ENCODE peak calls at places on chromosomes 4 and X, in six cellular contexts. J is esophagus squamous epithelium, R is lower leg skin, S is uterus, T is K562, M is Peyer's patch. B is an unnamed sample.

GRCh38 chrX:104670051-104670450 is 104.1 kb downstream of the IL1RAPL2 start:
- DNase-seq in J (no peak), R (no peak), S (no peak), T (no peak), M (no peak), B (no peak)

GRCh38 chrX:119758682-119759332 is 419 bp downstream of the SOWAHD start:
- DNase-seq in J (no peak), R (no peak), S (no peak), T (peak), M (peak), B (no peak)

GRCh38 chr4:1417522-1418390 is 11.5 kb upstream of the NKX1-1 start:
- DNase-seq in J (no peak), R (no peak), S (no peak), T (no peak), M (no peak), B (no peak)

GRCh38 chrX:40543661-40544328 is 37.0 kb upstream of the ATP6AP2 start:
- DNase-seq in J (no peak), R (peak), S (peak), T (peak), M (no peak), B (no peak)

GRCh38 chr4:4217123-4217522 is 9.6 kb downstream of the OTOP1 start:
- DNase-seq in J (no peak), R (no peak), S (no peak), T (no peak), M (no peak), B (no peak)

GRCh38 chrX:13223868-13224555 is 95.8 kb downstream of the ATXN3L start:
- DNase-seq in J (no peak), R (peak), S (no peak), T (no peak), M (no peak), B (no peak)

GRCh38 chr4:121814756-121815155 is 8.9 kb downstream of the CCNA2 start:
- DNase-seq in J (no peak), R (no peak), S (no peak), T (no peak), M (no peak), B (no peak)

GRCh38 chrX:153726286-153727107 is 1.8 kb downstream of the ABCD1 start:
- DNase-seq in J (peak), R (peak), S (peak), T (peak), M (peak), B (no peak)

GRCh38 chr4:184514121-184514988 is 40.0 kb upstream of the IRF2 start:
- DNase-seq in J (peak), R (peak), S (peak), T (peak), M (peak), B (no peak)

GRCh38 chr4:26751838-26752237 is 108.8 kb upstream of the STIM2 start:
- DNase-seq in J (no peak), R (no peak), S (no peak), T (no peak), M (no peak), B (no peak)

DNA sequence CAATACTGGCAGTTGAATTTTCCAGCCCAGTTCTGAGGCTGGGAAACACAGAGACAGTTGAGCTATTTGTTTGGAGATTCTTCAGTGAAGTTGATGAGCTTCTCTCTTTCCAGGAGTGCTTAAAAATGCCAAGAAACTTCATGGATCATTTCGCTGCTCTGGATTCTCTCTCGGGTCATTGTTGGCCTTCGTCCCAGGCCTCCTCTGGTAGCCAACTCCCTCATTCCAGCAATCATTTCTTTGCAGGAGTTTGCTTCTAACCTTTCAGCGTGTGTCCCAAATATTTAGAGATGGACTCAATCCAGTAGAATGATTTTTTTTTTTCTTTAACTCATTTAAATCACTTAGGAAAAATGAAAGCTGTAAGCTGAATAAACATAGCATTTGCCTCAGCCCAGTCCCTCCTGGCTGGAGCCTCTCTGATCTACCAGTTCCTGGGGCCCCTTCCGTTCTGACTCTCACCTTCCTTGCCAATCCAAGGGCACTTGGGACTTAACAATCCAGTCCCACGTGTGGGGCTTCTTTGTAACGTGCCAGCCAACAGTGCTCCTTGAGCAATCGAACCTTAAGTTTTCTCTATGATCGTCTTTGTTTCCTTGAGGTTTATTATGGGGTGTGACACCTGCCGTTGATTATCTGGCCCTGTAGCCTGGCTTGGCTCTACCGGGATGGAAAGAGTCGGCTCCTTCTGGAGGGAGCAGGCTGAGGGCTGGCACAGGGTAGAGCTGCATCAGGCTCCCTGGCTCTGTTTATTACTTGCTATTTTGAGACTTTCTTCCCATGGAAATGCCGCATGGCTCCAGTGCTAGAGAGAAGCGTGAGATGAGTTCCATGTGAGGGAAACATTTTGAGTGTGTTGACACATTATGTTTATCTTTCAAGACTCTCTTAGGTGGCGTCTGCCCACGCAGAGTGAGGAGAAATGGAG is 80.4 kb upstream of the GPC4 start:
- DNase-seq in J (no peak), R (peak), S (peak), T (no peak), M (no peak), B (no peak)
- TF ChIP-seq POLR2A in J (no peak), R (no peak), S (no peak), T (no peak), M (no peak), B (no peak)

GRCh38 chrX:24694825-24695224 is 1.1 kb downstream of the POLA1 start:
- DNase-seq in J (no peak), R (no peak), S (no peak), T (no peak), M (no peak), B (no peak)

GRCh38 chrX:24693453-24694202 is at the start of gene POLA1:
- DNase-seq in J (peak), R (peak), S (peak), T (peak), M (peak), B (no peak)

GRCh38 chrX:24692305-24692704 is 1.4 kb upstream of the POLA1 start:
- DNase-seq in J (no peak), R (no peak), S (no peak), T (no peak), M (no peak), B (no peak)

DNA sequence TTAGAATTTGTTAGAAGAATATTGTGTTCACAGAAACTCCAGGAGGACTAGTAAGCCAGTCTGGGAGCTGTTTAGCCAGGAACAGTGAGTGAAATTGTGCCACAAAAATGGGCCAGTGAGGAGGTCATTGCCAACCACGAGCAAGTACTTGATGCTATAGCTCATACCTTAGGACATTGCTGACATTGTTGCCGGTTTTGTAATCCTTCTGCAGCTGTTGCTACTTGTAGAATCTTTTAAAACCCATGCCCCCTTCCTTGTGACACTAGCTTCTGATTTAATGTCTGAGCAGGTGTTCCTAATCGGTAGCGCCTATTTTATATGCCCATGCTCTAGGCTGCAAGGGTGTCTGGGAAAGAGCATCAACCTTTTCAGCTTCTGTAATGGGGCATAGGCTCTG is 2.5 kb downstream of the POLA1 start:
- DNase-seq in J (no peak), R (no peak), S (no peak), T (no peak), M (no peak), B (no peak)
- TF ChIP-seq POLR2A in J (no peak), R (no peak), S (no peak), T (no peak), M (no peak), B (no peak)

GRCh38 chr4:82421796-82422560 is 8.3 kb downstream of the HNRNPDL start:
- DNase-seq in J (no peak), R (no peak), S (no peak), T (no peak), M (no peak), B (no peak)
- TF ChIP-seq POLR2A in J (no peak), R (no peak), S (no peak), T (peak), M (no peak), B (no peak)

GRCh38 chr4:2933566-2934076 is 29.6 kb downstream of the NOP14 start:
- DNase-seq in J (no peak), R (no peak), S (no peak), T (no peak), M (no peak), B (peak)

GRCh38 chr4:2936773-2937145 is 26.4 kb downstream of the NOP14 start:
- DNase-seq in J (no peak), R (no peak), S (no peak), T (no peak), M (no peak), B (no peak)

GRCh38 chr4:2934077-2934812 is 29.0 kb downstream of the NOP14 start:
- DNase-seq in J (no peak), R (no peak), S (peak), T (peak), M (peak), B (no peak)

GRCh38 chr4:2935762-2936743 is 27.2 kb downstream of the NOP14 start:
- DNase-seq in J (no peak), R (no peak), S (no peak), T (no peak), M (no peak), B (peak)

DNA sequence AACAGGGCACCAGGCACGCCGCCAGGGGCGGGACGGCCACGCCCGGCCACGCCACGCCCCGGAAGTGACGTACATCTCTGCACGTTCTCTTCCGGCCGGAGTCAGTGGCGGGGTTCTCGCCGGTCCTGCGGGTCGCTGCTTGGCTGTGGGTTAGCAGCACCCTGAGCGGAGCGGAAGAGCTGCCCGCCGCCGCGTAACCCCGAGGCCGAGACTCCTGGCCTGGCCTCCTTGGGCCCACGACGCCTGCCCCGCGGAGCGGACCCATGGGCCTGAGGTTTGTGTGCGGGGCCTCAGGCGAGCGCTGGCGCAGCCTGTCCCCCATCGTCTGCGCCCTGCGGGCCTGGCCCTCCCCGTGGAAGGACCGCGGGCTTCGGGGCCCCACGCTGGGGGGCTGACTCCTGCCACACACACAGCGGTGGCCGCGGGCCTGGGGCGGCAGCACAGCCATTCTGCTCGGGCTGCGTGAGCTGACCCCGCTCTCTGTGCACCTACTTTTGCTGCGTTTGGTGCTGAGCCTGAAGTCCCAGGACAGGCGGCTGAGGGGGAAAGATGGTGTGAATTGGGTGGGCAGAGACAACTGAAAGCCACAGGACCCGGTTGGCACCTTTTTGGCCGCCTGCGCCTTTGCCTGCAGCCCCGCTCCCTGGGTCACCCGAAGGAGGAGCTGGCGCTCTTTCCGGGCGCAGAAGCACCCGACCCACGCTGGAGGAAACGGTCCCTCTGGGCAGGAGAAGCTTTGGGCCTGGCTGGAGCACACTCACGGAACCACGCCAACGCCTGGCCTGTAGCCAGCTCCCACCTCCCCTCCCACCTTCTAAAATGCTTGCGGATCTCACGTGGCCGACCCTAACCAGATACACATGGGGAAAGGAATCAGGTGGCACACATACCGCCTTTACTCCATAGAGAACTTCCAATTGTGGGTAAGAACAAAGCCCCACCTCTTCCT is 28.1 kb downstream of the NOP14 start:
- DNase-seq in J (peak), R (peak), S (peak), T (no peak), M (peak), B (peak)
- TF ChIP-seq POLR2A in J (peak), R (peak), S (peak), T (peak), M (peak), B (peak)

GRCh38 chrX:129955682-129956081 is 26.8 kb upstream of the BCORL1 start:
- DNase-seq in J (no peak), R (no peak), S (no peak), T (no peak), M (no peak), B (no peak)

GRCh38 chrX:129956145-129956544 is 26.3 kb upstream of the BCORL1 start:
- DNase-seq in J (no peak), R (no peak), S (no peak), T (no peak), M (no peak), B (no peak)

GRCh38 chrX:129956765-129957164 is 25.7 kb upstream of the BCORL1 start:
- DNase-seq in J (no peak), R (no peak), S (no peak), T (no peak), M (no peak), B (no peak)

GRCh38 chrX:129958814-129959492 is 23.5 kb upstream of the BCORL1 start:
- DNase-seq in J (no peak), R (no peak), S (no peak), T (no peak), M (no peak), B (no peak)

GRCh38 chrX:129957241-129958099 is 25.0 kb upstream of the BCORL1 start:
- DNase-seq in J (peak), R (no peak), S (peak), T (peak), M (peak), B (no peak)
- TF ChIP-seq POLR2A in J (no peak), R (no peak), S (no peak), T (peak), M (no peak), B (no peak)

GRCh38 chrX:21487832-21488231 is 113.6 kb downstream of the CNKSR2 start:
- DNase-seq in J (no peak), R (no peak), S (no peak), T (no peak), M (no peak), B (no peak)
- TF ChIP-seq POLR2A in J (no peak), R (no peak), S (no peak), T (no peak), M (no peak), B (no peak)

GRCh38 chrX:55028040-55028439 is 2.7 kb downstream of the ALAS2 start:
- DNase-seq in J (no peak), R (no peak), S (no peak), T (peak), M (no peak), B (no peak)

GRCh38 chrX:55033429-55033828 is 2.7 kb upstream of the ALAS2 start:
- DNase-seq in J (no peak), R (no peak), S (no peak), T (no peak), M (no peak), B (no peak)

GRCh38 chrX:55026840-55027239 is 3.9 kb downstream of the ALAS2 start:
- DNase-seq in J (no peak), R (no peak), S (no peak), T (no peak), M (no peak), B (no peak)

GRCh38 chrX:55026143-55026542 is 4.6 kb downstream of the ALAS2 start:
- DNase-seq in J (no peak), R (no peak), S (no peak), T (no peak), M (no peak), B (no peak)

DNA sequence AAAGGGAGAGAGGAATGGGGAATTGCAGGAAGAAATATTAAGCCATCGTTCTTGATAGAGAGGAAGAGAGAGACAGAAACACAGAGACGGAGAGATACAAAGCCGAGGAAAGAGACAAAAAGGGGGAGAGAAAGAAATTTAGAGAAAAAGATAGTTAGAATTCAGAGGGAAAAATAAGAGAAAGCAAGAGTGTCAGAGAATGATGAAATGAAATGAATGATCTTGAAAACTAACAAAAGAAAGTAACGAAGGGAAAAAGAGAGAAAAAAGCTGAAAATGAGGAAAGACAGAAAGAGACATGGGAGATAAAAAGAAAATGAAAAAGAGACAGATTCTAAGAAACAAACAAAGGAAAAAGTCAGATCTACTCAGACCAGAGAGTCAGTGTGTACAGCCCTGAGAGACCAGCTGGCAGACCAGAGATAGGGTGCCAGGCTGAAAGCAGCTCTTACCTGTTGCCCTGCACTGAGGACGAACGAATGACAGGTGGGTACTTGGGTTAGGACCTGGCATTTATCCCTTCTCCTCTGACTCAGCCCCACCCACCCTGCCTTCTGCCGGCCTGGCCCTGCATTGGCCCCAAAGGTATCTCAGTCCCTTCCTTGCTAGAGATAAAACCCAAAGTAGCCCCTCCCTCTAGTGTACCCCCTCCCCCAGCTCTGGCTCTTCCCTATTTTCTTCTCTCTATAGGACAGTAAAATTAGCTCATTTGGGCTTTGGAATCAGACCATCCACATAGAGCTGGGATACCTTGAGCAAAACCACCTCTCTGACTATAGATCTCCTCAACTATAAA is at the start of gene ALAS2:
- DNase-seq in J (no peak), R (no peak), S (no peak), T (no peak), M (no peak), B (no peak)
- TF ChIP-seq POLR2A in J (no peak), R (no peak), S (no peak), T (no peak), M (no peak), B (no peak)